ENCODE peak calls at places on chromosomes 13 and 19, in five cellular contexts. R is cardiac muscle cell, P is psoas muscle, J is colonic mucosa, W is AG09319. G is an unnamed sample.

GRCh38 chr13:100334209-100334608 is 245.3 kb downstream of the PCCA start:
- DNase-seq in P (no peak), R (no peak), W (no peak), J (no peak), G (no peak)

GRCh38 chr19:50580240-50580639 is 12.0 kb upstream of the LRRC4B start:
- DNase-seq in P (no peak), R (no peak), J (no peak), W (no peak), G (no peak)

GRCh38 chr13:20721454-20722357 is 18.2 kb downstream of the IL17D start:
- DNase-seq in W (no peak), P (peak; percentile 60), J (peak; percentile 37), R (peak; percentile 78), G (no peak)

GRCh38 chr13:24727731-24728601 is 36.0 kb upstream of the RNF17 start:
- DNase-seq in W (peak; percentile 75), R (peak; percentile 94), J (peak; percentile 65), P (no peak), G (peak; percentile 82)

GRCh38 chr19:45496349-45496953 is 396 bp downstream of the RTN2 start:
- DNase-seq in P (peak; percentile 49), W (no peak), R (peak; percentile 28), J (peak; percentile 59), G (no peak)

GRCh38 chr13:20482275-20482761 is 43.3 kb downstream of the CRYL1 start:
- DNase-seq in W (no peak), R (peak; percentile 27), P (no peak), J (no peak), G (no peak)

GRCh38 chr19:34310494-34310981 is 54.5 kb upstream of the GPI start:
- DNase-seq in W (no peak), P (no peak), R (no peak), J (peak; percentile 68), G (no peak)

GRCh38 chr13:26872444-26873173 is 112.0 kb upstream of the GPR12 start:
- DNase-seq in J (peak; percentile 58), P (peak; percentile 41), R (peak; percentile 56), W (no peak), G (peak; percentile 10)

GRCh38 chr13:93268327-93269028 is 41.9 kb downstream of the GPC6 start:
- DNase-seq in W (no peak), J (no peak), R (peak; percentile 61), P (no peak), G (no peak)

GRCh38 chr19:45952691-45953505 is 20.8 kb downstream of the NOVA2 start:
- DNase-seq in R (peak; percentile 76), W (peak; percentile 8), J (peak; percentile 39), P (peak; percentile 47), G (peak; percentile 30)

GRCh38 chr19:31504221-31504620 is 155.0 kb upstream of the TSHZ3 start:
- DNase-seq in P (no peak), J (no peak), R (no peak), W (no peak), G (no peak)

GRCh38 chr13:101755228-101755887 is 302.9 kb downstream of the ITGBL1 start:
- DNase-seq in R (no peak), W (no peak), P (no peak), J (no peak), G (no peak)

GRCh38 chr13:108981407-108981806 is 352.0 kb downstream of the MYO16 start:
- DNase-seq in W (no peak), R (no peak), P (peak; percentile 21), J (no peak), G (no peak)

GRCh38 chr13:71290963-71291937 is 575.8 kb downstream of the DACH1 start:
- DNase-seq in P (no peak), W (peak; percentile 8), J (no peak), R (peak; percentile 8), G (no peak)

GRCh38 chr13:112931028-112931934 is 37.7 kb upstream of the MCF2L start:
- DNase-seq in R (peak; percentile 84), J (peak; percentile 66), P (no peak), W (peak; percentile 40), G (peak; percentile 49)

GRCh38 chr13:20828540-20829364 is 55.0 kb upstream of the EEF1AKMT1 start:
- DNase-seq in W (peak; percentile 7), J (peak; percentile 47), P (no peak), R (peak; percentile 70), G (peak; percentile 16)

GRCh38 chr13:100515410-100515800 is 73.2 kb downstream of the GGACT start:
- DNase-seq in P (no peak), W (no peak), R (no peak), J (no peak), G (no peak)

GRCh38 chr13:100674363-100674847 is at the start of gene TMTC4:
- DNase-seq in P (no peak), J (no peak), R (no peak), W (no peak), G (no peak)

GRCh38 chr19:6412111-6412999 is 12.3 kb downstream of the KHSRP start:
- DNase-seq in J (peak; percentile 73), P (no peak), R (peak; percentile 27), W (no peak), G (no peak)

GRCh38 chr19:43353606-43354304 is at the start of gene CD177:
- DNase-seq in J (no peak), P (no peak), R (no peak), W (no peak), G (no peak)

GRCh38 chr13:52925221-52925620 is 76.8 kb upstream of the PCDH8 start:
- DNase-seq in P (peak; percentile 25), W (no peak), R (no peak), J (no peak), G (no peak)

GRCh38 chr19:19627716-19628498 is at the start of gene LPAR2:
- DNase-seq in J (peak; percentile 76), R (peak; percentile 21), W (no peak), P (no peak), G (no peak)

DNA sequence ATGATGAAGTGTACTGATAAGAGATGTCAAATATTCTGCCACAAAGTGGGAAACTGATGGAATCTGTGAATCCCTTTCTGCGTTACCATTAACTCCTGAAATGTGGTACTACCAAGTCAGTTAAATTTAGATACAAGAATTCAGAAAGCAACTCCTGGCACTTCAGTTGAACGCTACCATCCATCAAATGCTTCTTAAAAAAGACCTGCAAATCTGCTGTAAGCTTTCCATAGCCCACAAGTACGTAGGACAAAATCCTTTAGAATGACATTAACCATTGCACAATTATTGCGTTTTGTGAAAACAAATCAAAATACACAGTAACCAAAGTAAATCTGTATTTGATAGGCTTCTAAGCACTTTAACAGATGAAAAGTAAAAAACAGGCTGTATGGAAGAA is 5.4 kb downstream of the SMAD9 start:
- DNase-seq in W (no peak), J (no peak), P (no peak), R (no peak), G (no peak)
- TF ChIP-seq CTCF in W (no peak), J (no peak), P (no peak), R (no peak), G (no peak)

DNA sequence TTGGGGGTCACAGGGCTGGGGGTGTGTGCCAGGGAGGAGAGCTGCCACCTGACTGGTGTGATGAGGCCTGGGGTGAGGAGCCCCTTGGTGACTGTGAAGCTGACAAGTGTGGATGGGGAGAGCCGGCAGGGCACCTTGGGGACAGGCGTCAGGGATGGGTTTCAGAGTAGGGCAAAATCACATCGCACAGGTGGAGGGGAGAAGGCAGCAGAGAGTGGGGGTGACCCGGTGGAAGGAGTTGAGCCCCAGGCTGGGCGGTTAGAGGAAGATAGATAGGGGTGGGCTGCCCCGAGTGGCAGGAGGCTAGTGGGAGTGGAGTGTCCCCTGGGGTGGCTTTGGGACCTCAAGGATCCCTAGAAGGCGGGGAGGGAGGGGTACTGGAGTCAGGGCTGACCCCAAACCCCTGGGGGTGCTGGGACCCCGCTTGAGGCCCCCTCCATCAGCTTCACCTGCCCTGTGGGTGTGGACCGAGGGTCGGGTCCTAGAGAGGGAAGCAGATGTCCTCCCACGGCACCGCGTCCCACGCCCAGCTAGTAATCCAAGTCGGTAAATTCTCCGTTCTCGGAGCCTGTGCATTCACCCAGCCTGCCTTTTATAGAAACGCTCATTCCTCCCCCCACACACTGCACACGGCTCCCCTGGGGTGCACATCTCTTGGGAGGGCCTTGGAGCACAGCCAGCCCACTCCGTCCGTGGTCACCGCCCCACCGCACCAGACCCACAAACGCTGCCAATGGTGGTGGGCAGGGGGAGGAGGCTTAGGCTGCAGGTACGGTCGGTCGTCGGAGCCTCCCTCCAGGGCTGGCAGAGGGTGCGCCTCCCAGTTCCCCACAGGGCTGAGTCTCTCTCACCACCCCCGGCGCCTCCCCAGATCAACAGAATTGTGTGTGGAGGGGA is 2.4 kb downstream of the CTXN1 start:
- DNase-seq in W (no peak), P (peak; percentile 23), J (no peak), R (no peak), G (no peak)
- TF ChIP-seq CTCF in W (no peak), P (no peak), J (no peak), R (no peak), G (no peak)

GRCh38 chr19:48899781-48900476 is at the start of gene NUCB1:
- DNase-seq in J (peak; percentile 100), R (peak; percentile 100), W (peak; percentile 96), P (peak; percentile 100), G (peak; percentile 97)
- TF ChIP-seq CTCF in J (no peak), R (peak; percentile 32), W (peak; percentile 29), P (peak; percentile 18), G (no peak)

GRCh38 chr19:8456064-8456463 is 11.3 kb downstream of the HNRNPM start:
- DNase-seq in P (no peak), W (no peak), J (no peak), R (no peak), G (no peak)
- TF ChIP-seq CTCF in P (peak; percentile 29), W (no peak), J (no peak), R (peak; percentile 23), G (peak; percentile 9)

GRCh38 chr13:50539791-50540530 is 303.5 kb downstream of the DLEU7 start:
- DNase-seq in W (no peak), R (no peak), J (no peak), P (no peak), G (no peak)
- TF ChIP-seq CTCF in W (no peak), R (no peak), J (no peak), P (no peak), G (no peak)

GRCh38 chr19:5339950-5340636 is 519 bp downstream of the PTPRS start:
- DNase-seq in W (no peak), R (peak; percentile 28), P (no peak), J (no peak), G (no peak)
- TF ChIP-seq CTCF in W (no peak), R (no peak), P (no peak), J (no peak), G (no peak)

GRCh38 chr19:17098326-17098725 is 22.7 kb downstream of the MYO9B start:
- DNase-seq in R (no peak), J (no peak), P (no peak), W (no peak), G (no peak)
- TF ChIP-seq CTCF in R (no peak), J (no peak), P (no peak), W (no peak), G (no peak)

GRCh38 chr19:4622695-4623421 is 16.5 kb upstream of the TNFAIP8L1 start:
- DNase-seq in W (no peak), P (no peak), J (no peak), R (no peak), G (no peak)
- TF ChIP-seq CTCF in W (no peak), P (no peak), J (no peak), R (peak; percentile 19), G (no peak)

GRCh38 chr19:281992-282391 is 9.2 kb downstream of the PLPP2 start:
- DNase-seq in P (no peak), R (no peak), J (no peak), W (no peak), G (no peak)
- TF ChIP-seq CTCF in P (no peak), R (no peak), J (no peak), W (no peak), G (no peak)